ENCODE peak calls at places on chromosomes 12 and 14, in four cellular contexts. J is HepG2, Z is H1, B is GM12891. X is an unnamed sample.

GRCh38 chr12:59322473-59322872 is 273.4 kb upstream of the SLC16A7 start:
- DNase-seq in Z (no peak), B (no peak), J (no peak), X (no peak)

GRCh38 chr12:119729871-119730270 is 61.9 kb downstream of the PRKAB1 start:
- DNase-seq in Z (no peak), B (no peak), J (no peak), X (no peak)

GRCh38 chr12:1469063-1469462 is 125.3 kb downstream of the FBXL14 start:
- DNase-seq in J (no peak), Z (no peak), B (no peak), X (no peak)

GRCh38 chr12:26872623-26873022 is 39.6 kb upstream of the ITPR2 start:
- DNase-seq in B (no peak), Z (no peak), J (no peak), X (no peak)

GRCh38 chr14:61668267-61668666 is 27.0 kb upstream of the HIF1A start:
- DNase-seq in J (no peak), Z (no peak), B (no peak), X (no peak)

GRCh38 chr12:60977966-60978365 is 1282.2 kb upstream of the USP15 start:
- DNase-seq in Z (peak; percentile 1), B (no peak), J (no peak), X (no peak)

GRCh38 chr14:97706814-97707213 is 909.6 kb downstream of the VRK1 start:
- DNase-seq in B (no peak), J (no peak), Z (no peak), X (no peak)

GRCh38 chr12:121628037-121628436 is 1.7 kb downstream of the ORAI1 start:
- DNase-seq in J (no peak), B (no peak), Z (no peak), X (no peak)

GRCh38 chr12:120037851-120038250 is 48.8 kb downstream of the BICDL1 start:
- DNase-seq in B (no peak), Z (no peak), J (no peak), X (no peak)

GRCh38 chr12:54055522-54055921 is 1.9 kb downstream of the HOXC4 start:
- DNase-seq in J (no peak), Z (no peak), B (no peak), X (no peak)

GRCh38 chr12:109946505-109946904 is 46.4 kb downstream of the TCHP start:
- DNase-seq in J (no peak), B (no peak), Z (no peak), X (no peak)

GRCh38 chr12:26863515-26863914 is 30.5 kb upstream of the ITPR2 start:
- DNase-seq in J (no peak), B (no peak), Z (no peak), X (no peak)

GRCh38 chr14:50321009-50321660 is 9.0 kb downstream of the DMAC2L start:
- DNase-seq in J (peak; percentile 68), B (no peak), Z (no peak), X (peak; percentile 37)

GRCh38 chr12:90235642-90236041 is 527.0 kb upstream of the ATP2B1 start:
- DNase-seq in J (no peak), B (no peak), Z (no peak), X (no peak)

GRCh38 chr12:124928095-124928911 is 13.9 kb upstream of the UBC start:
- DNase-seq in B (no peak), J (no peak), Z (no peak), X (no peak)

GRCh38 chr14:94615823-94616570 is 3.8 kb downstream of the SERPINA3 start:
- DNase-seq in Z (no peak), B (no peak), J (no peak), X (no peak)

GRCh38 chr14:98896476-98896875 is 375.5 kb downstream of the BCL11B start:
- DNase-seq in J (no peak), Z (no peak), B (no peak), X (no peak)

DNA sequence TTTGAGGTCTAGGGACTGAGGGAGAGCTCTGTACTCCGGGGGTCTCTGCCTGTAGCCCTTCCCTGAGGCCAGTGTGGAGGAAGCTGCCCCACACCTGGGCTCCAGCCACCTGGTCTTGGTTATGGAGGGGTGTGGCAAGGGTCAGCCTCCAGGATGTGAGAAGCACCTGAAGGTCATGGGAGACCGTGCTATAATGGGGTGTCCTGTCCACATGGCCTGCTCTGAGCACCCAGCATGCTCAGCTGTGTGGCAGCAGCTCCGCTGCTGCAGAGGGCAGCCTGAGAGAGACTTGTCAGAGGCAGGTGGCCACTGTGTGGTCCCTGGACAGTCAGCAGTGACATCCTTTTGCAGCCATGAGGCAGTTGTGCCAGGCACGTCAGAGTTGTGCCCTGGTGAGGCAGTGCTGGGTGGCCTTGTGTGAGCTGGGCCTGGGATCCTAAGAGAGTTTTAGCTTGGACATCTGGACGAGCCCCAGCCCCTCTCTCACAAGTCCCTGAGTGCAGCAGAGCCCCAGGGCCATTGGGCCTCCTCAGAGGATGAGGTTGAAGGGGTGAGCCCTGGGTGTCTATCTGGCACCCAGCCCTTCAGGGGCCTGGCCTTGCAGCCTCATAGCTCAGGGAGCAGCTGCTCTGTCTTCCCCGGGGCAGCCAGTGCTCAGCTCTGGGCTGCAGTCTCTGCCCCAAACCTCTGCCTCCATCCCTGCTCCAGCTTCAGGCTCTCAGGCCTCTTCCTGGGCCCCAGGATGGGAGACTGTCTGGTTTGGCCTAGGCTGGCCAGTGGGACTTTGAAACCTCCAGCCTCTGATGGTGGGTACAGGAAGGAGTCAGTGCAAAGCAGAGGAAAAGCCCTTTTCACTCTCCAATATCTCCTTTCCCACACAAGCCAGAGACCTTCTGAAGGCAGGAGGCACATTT is 7.4 kb upstream of the ATG101 start:
- DNase-seq in B (no peak), Z (no peak), J (no peak), X (no peak)
- TF ChIP-seq POLR2A in B (no peak), Z (no peak), J (no peak), X (no peak)

DNA sequence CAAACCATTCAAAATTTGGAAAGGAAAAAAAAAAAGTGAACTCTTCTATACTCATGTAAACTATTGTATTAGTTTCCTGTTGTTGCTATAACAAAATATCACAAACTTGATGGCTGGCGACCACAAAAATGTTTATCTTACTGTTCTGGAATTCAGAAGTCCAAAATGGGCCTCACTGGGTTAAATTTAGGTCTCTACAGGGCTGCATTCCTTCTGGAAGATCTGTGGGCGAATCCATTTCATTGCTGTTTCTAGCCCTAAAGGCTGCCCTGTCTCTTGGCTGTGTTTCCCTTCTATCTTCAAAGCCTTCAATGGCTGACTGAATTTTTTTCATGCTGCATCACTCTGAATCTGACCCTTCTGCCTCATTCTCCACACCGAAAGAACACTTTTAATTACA is 105.1 kb upstream of the NAV3 start:
- DNase-seq in Z (no peak), J (no peak), B (no peak), X (no peak)
- TF ChIP-seq TAF1 in Z (no peak), J (no peak), B (no peak), X (no peak)

DNA sequence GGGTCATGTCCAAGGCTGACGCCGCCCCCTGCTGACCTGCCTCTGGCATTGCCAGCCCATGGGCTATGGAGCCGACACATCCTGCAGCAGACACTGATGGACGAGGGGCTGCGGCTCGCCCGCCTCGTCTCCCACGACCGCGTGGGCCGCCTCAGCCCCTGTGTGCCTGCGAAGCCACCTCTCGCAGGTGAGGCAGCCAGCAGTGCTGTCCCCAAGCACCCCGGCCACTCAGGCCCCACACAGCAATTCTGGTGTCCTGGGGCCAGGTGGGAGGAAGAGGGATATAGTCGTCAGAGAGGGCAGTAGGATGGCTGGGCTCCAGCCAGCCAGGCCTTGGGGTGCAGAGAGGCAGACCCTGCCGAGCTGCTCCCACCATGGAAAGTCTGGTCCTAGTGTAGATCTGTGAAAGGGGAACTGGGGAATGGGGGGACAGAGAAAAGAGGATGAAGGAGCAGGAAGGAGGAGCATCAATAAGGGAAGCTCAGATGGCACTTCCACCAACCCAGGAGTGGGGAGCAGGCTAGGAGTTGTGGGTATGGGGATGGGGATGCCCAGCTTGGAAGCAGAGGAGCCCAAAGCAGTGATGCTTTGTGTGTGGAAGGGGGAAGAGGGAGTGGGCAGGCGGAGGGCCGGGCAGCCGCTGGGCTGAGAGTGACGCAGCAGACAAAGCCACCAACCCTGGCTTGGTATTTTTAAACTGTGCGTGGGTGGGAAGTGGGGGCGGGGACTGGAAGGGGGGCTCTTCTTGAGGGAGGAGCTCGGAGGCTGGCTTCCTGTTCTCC is 4.7 kb downstream of the NAB2 start:
- DNase-seq in B (peak; percentile 86), Z (no peak), J (no peak), X (peak; percentile 93)
- TF ChIP-seq POLR2A in B (peak; percentile 62), Z (no peak), J (no peak), X (peak; percentile 63)

DNA sequence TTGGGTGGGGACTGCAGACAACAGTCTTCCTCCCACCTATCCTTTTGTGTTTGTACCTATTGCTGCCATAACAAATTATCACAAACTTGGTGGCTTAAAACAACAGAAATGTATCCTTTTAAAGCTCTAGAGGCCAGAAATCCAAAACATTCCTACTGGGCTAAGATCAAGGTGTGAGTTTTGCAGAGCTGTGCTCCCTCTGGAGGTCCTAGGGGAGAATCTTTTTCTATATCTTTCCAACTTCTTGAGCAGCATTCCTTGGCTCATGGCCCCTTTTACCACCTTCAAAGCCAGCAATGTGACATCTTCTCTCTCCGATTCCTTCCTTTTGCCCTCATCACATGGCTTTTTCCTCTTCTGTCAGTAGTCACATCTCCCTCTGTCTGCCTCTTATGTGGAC is 190.6 kb downstream of the TTC8 start:
- DNase-seq in B (no peak), J (no peak), Z (no peak), X (no peak)
- TF ChIP-seq TAF1 in B (no peak), J (no peak), Z (no peak), X (no peak)

DNA sequence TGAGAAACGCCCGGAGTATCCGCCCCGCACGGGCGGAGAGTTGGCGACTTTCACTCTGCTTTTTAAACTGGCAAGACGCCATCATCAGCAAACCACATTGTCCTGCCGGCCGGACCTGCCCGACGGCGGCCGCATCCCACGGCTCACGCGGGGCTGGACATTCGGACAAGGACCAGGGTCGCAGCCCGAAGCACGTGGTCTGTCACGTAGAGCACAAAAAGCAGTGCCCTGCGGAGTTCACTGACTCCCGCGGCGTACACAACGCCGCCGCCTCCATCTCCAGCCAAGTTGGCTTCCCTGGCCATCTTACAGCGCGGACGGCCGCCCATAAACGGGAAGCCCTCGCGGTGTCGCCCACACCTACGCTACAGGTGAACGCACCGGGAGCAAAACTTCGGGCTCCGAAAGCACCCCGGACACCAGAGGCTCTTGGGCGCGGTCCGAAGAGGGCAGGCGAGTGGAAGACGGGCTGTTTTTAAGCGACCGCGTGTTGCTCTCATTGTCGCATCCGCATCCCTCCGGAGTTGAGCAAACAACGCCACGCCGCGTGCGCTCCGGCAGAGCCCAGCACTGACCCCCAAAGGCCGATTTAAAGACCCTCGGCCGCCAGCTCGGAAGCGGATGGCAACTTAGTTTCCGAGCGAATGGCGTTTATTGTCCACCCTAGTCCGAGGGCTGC is 966 bp downstream of the SINHCAF start:
- DNase-seq in B (peak; percentile 19), Z (no peak), J (no peak), X (peak; percentile 23)
- TF ChIP-seq POLR2A in B (peak; percentile 45), Z (peak; percentile 60), J (peak; percentile 25), X (peak; percentile 39)

DNA sequence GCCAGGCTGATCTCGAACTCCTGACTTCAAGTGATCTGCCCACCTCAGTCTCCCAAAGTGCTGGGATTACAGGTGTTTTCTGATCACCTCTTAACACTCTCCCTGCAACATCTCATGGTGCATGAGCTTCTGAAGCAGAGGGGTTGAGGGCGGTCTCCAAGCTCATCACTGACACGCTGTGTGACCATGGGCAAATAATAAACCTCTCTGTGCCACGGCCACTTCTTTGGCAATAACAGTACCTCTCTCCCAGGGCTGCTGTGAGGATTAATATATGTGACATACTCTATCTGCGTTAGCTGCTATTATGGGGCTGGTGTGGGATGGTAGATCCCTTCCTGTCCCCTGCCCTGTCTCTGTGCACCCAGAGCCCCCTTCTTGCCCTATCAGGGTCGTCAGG is 62.9 kb upstream of the LHX5 start:
- DNase-seq in Z (no peak), J (no peak), B (no peak), X (no peak)
- TF ChIP-seq TAF1 in Z (no peak), J (no peak), B (no peak), X (no peak)